ENCODE peak calls at places on chromosome X, in four cellular contexts. U is IMR-90, X is tibial artery, Z is heart left ventricle. D is an unnamed sample. For H3K4me1, the result is how much of the 10 kb centered on the place peaks cover.

GRCh38 chrX:81202413-81202794 is 502 bp downstream of the SH3BGRL start:
- DNase-seq in U (peak), Z (no peak), X (no peak), D (no peak)

GRCh38 chrX:122565952-122566351 is 618.1 kb upstream of the GRIA3 start:
- DNase-seq in X (no peak), Z (no peak), U (peak), D (no peak)

GRCh38 chrX:20693071-20693470 is 426.4 kb upstream of the RPS6KA3 start:
- DNase-seq in Z (no peak), U (no peak), X (no peak), D (no peak)

GRCh38 chrX:24479924-24480722 is 15.0 kb downstream of the PDK3 start:
- DNase-seq in U (peak), Z (peak), X (no peak), D (peak)

GRCh38 chrX:123807825-123808416 is 51.9 kb upstream of the XIAP start:
- DNase-seq in U (peak), Z (no peak), X (no peak), D (no peak)

GRCh38 chrX:28099166-28099565 is 117.9 kb upstream of the DCAF8L1 start:
- DNase-seq in X (no peak), U (no peak), Z (no peak), D (no peak)

GRCh38 chrX:130095249-130095648 is 15.0 kb downstream of the ELF4 start:
- DNase-seq in Z (no peak), U (no peak), X (no peak), D (no peak)

GRCh38 chrX:24253030-24253429 is 60.8 kb downstream of the SUPT20HL2 start:
- DNase-seq in Z (no peak), U (no peak), X (no peak), D (no peak)

GRCh38 chrX:154366666-154367055 is 7.8 kb downstream of the FLNA start:
- DNase-seq in U (no peak), Z (peak), X (peak), D (no peak)
- H3K27ac ChIP-seq in U (peak), Z (peak), X (peak), D (peak)

GRCh38 chrX:773292-774025 is 142.9 kb downstream of the SHOX start:
- DNase-seq in X (peak), Z (no peak), U (no peak), D (no peak)

GRCh38 chrX:768596-768995 is 138.0 kb downstream of the SHOX start:
- DNase-seq in U (no peak), X (peak), Z (no peak), D (no peak)

GRCh38 chrX:771536-771935 is 140.9 kb downstream of the SHOX start:
- DNase-seq in U (no peak), Z (no peak), X (peak), D (no peak)

GRCh38 chrX:774536-774935 is 143.9 kb downstream of the SHOX start:
- DNase-seq in U (no peak), X (peak), Z (no peak), D (no peak)

GRCh38 chrX:769796-770195 is 139.2 kb downstream of the SHOX start:
- DNase-seq in U (no peak), X (peak), Z (no peak), D (no peak)
- H3K4me1 ChIP-seq in U (under half), X (under half), Z (under half), D (under half)

GRCh38 chrX:48025561-48025960 is 18.8 kb downstream of the SPACA5 start:
- DNase-seq in U (peak), X (no peak), Z (peak), D (no peak)
- H3K4me3 ChIP-seq in U (no peak), X (no peak), Z (no peak), D (no peak)

DNA sequence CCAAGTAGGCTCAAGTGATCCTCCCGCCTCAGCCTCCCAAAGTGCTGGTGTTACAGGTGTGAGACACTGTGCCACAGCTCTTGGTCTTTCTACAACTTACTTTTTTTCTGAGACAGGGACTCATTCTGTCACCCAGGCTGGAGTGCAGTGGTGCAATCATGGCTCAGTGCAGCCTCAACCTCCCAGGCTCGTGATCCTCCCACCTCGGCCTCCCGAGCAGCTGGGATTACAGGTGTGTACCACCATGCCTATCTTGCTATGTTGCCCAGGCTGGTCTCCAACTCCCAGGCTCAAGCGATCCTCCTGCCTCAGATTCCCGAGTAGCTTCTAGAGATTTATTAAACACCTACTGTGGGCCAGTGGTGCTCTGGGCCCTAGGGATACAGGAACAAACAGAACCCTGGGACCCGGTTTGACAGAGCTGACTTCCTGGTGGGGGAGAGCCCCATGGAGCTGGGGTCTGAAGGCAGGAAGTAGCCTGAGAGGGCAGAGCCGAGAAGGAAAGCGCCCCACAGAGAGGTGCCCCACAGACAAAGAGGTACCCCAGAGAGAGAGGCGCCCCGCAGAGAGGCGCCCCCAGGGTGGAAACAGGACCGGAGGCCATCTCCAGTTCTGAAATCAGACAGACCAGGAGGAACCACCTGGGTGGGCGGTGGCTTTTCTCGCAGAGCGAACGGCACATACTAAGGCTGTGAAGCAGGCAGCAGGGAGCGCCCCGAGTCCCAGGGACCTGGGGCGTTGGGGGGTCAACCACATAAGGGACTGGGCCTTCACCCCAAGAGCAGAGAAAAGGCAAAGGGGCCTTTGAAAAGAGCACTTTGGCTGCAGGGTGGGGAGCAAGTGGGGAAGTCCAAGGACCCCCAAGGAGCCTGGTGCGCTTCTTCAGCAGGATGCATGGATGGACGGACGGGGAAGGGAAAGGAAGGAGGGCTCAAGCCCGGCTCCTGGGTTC is 5.0 kb downstream of the IRAK1 start:
- DNase-seq in Z (no peak), U (no peak), X (no peak), D (no peak)
- H3K27ac ChIP-seq in Z (no peak), U (no peak), X (no peak), D (no peak)

DNA sequence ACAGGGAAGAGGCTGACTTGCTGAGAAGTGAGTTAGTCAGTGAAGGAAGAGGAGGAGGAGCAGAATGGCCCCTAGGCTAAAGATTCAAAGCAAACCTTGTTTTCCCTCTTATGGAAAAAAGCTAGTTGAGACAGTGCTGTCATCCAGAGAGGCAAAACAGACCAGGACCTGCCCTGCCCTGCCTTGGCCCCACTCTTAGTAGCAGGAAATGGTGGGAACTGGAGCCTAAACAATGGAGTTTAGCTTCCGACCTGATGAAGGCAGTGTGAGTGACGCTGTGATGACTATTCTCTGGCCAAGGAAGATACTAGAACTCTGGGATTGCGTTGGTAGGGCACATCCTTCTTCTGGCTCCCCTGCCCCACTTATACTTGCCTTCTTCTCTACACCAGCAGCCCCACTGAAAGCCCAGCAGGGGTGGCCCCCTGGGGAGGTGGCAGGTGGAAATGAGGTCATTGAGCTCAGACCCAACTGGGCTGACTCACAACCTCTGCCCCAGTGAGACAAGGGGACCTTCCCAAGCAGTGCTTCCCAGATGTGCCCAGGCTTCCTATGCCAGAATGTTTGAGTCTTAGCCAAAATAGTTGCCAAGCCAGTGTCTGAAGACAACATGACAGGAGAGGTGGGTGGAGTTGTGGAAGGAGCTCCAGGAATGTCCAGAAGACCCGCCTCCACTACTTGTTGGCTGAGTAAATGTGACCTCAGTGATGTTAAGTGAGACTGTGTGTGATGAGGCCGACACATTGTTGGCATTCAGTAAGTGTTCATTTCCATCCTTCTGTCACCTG is 38.8 kb downstream of the MSN start:
- DNase-seq in U (peak), Z (peak), X (no peak), D (peak)
- H3K4me1 ChIP-seq in U (under half), Z (half or more), X (under half), D (under half)

D was measured in effector memory CD4-positive, alpha-beta T cell.